ENCODE peak calls at places on chromosomes 16 and 17, in ten cellular contexts. D, Y, X, R, S, I, Z, T, O and C are unnamed samples.

GRCh38 chr17:70158180-70158579 is 11.2 kb upstream of the KCNJ2 start:
- DNase-seq in D (no peak), Y (no peak), X (no peak), R (no peak), S (no peak), I (no peak), Z (no peak), T (no peak), O (no peak), C (no peak)

GRCh38 chr17:36592316-36592710 is 634 bp downstream of the DHRS11 start:
- DNase-seq in D (peak; percentile 66), Y (peak; percentile 28), X (peak; percentile 22), R (peak; percentile 64), S (peak; percentile 51), I (peak; percentile 63), Z (peak; percentile 76), T (no peak), O (no peak), C (no peak)

GRCh38 chr16:72033437-72033836 is 20.9 kb upstream of the HP start:
- DNase-seq in D (no peak), Y (no peak), X (no peak), R (no peak), S (no peak), I (no peak), Z (no peak), T (no peak), O (no peak), C (no peak)

GRCh38 chr17:46037722-46038255 is 38.7 kb downstream of the STH start:
- DNase-seq in D (no peak), Y (no peak), X (no peak), R (no peak), S (no peak), I (no peak), Z (no peak), T (no peak), O (no peak), C (no peak)

GRCh38 chr17:81476097-81476496 is 36.5 kb downstream of the ACTG1 start:
- DNase-seq in D (no peak), Y (no peak), X (no peak), R (no peak), S (no peak), I (no peak), Z (no peak), T (no peak), O (no peak), C (no peak)

GRCh38 chr16:8905168-8905762 is 23.1 kb downstream of the LITAFD start:
- DNase-seq in D (peak; percentile 50), Y (peak; percentile 33), X (peak; percentile 29), R (peak; percentile 44), S (no peak), I (peak; percentile 69), Z (no peak), T (peak; percentile 45), O (peak; percentile 52), C (peak; percentile 19)

GRCh38 chr16:73021866-73022495 is 25.9 kb downstream of the ZFHX3 start:
- DNase-seq in D (no peak), Y (no peak), X (no peak), R (no peak), S (no peak), I (no peak), Z (no peak), T (no peak), O (no peak), C (no peak)

GRCh38 chr17:73089918-73090317 is 2.6 kb downstream of the SLC39A11 start:
- DNase-seq in D (no peak), Y (no peak), X (no peak), R (no peak), S (no peak), I (no peak), Z (no peak), T (no peak), O (no peak), C (no peak)

GRCh38 chr16:81266680-81267095 is 28.2 kb downstream of the BCO1 start:
- DNase-seq in D (no peak), Y (peak; percentile 36), X (peak; percentile 73), R (peak; percentile 64), S (no peak), I (no peak), Z (no peak), T (no peak), O (no peak), C (no peak)

DNA sequence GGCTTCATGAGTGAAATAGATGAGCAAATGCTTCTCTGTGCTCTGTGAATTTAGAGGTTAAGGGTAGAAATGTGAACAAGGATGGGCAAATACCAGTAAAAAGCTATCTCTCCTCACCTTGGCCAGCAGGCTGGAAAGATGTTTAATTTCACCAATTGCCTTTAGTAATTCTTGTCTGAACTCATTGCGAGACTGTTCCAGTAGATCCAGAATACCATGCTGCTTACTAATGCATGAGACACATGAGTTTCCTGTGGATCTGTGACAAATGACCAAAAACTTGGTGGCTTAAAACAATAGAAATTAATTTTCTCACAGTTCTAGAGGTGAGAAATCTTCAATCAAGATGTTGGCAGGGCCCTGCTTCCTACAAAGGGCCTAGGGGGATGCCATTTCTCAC is 9.3 kb upstream of the ZNF624 start:
- DNase-seq in D (no peak), Y (peak; percentile 28), X (peak; percentile 27), R (no peak), S (no peak), I (no peak), Z (no peak), T (no peak), O (peak; percentile 5), C (no peak)
- H2AFZ ChIP-seq in D (no peak overlapping the region), Y (no peak overlapping the region), X (no peak overlapping the region), R (no peak overlapping the region), S (no peak overlapping the region), I (no peak overlapping the region), Z (no peak overlapping the region), T (no peak overlapping the region), O (no peak overlapping the region), C (no peak overlapping the region)

DNA sequence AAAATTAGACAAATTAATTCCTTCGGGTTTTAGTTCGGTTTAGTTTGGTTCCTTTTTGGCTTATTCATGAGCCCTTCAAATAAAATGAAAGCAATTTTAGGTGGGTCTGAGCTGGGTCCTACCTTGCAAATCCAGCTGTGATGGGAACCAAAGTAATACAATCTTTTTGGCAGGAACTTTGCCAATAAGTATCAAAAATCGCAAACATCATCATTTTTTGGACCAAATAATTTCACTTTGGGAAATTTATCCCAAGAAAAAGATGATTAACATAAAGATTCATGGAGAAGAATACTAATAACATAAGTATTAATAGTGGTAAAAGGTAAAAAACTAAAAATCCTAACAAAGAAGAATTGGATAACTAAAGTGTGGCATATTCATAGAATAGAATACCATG is 67.8 kb upstream of the MYOCD start:
- DNase-seq in D (no peak), Y (no peak), X (no peak), R (no peak), S (no peak), I (no peak), Z (no peak), T (no peak), O (no peak), C (no peak)
- H2AFZ ChIP-seq in D (no peak overlapping the region), Y (no peak overlapping the region), X (no peak overlapping the region), R (no peak overlapping the region), S (no peak overlapping the region), I (no peak overlapping the region), Z (no peak overlapping the region), T (no peak overlapping the region), O (no peak overlapping the region), C (no peak overlapping the region)

DNA sequence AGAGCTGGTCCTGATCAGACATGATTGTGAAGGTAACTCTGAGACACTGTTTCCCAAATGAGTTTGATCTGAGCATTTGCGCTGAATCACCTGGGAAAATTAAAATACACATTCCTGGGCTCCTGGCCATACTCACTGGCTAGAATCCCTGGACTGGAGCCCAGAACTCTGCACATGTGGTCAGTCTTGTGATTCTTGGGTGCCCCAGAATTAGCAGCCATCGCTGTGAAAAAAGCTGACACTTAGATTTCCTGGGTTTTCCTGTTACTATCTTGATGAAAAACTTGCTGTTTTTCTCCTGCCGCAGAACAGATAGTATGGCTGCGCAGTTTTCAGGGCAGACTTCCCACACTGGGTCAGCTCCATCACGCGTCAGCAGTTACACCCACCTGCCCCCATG is 24.6 kb downstream of the NECAB2 start:
- DNase-seq in D (no peak), Y (peak; percentile 81), X (peak; percentile 20), R (no peak), S (no peak), I (no peak), Z (no peak), T (peak; percentile 71), O (no peak), C (no peak)
- H2AFZ ChIP-seq in D (no peak overlapping the region), Y (no peak overlapping the region), X (no peak overlapping the region), R (no peak overlapping the region), S (no peak overlapping the region), I (no peak overlapping the region), Z (no peak overlapping the region), T (peak overlapping the region; percentile 53), O (no peak overlapping the region), C (no peak overlapping the region)

GRCh38 chr17:11668633-11669032 is 70.4 kb downstream of the DNAH9 start:
- DNase-seq in D (peak; percentile 37), Y (no peak), X (no peak), R (no peak), S (no peak), I (no peak), Z (peak; percentile 76), T (no peak), O (no peak), C (no peak)
- H2AFZ ChIP-seq in D (peak overlapping the region; percentile 76), Y (no peak overlapping the region), X (no peak overlapping the region), R (no peak overlapping the region), S (no peak overlapping the region), I (no peak overlapping the region), Z (no peak overlapping the region), T (no peak overlapping the region), O (no peak overlapping the region), C (no peak overlapping the region)

DNA sequence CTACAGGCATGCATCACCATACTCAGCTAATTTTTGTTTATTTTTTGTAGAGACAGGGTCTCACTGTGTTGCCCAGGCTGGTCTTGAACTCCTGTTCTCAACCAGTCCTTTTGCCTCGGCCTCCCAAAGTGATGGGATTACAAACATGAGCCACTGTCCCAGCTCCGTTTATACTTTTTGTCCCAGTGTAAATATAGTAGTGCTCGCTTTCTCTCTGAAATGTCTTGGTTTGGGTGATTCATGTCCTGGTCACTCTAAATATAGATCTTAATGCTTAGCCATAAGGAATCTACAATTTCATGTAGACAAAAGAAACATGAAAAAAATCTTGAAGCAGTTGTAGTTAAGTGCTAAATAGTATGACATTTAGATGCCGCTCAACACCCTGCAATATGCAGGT is 126.9 kb downstream of the KATNIP start:
- DNase-seq in D (no peak), Y (peak; percentile 67), X (peak; percentile 48), R (no peak), S (no peak), I (no peak), Z (no peak), T (peak; percentile 80), O (no peak), C (no peak)
- H2AFZ ChIP-seq in D (no peak overlapping the region), Y (no peak overlapping the region), X (no peak overlapping the region), R (no peak overlapping the region), S (no peak overlapping the region), I (no peak overlapping the region), Z (no peak overlapping the region), T (peak overlapping the region; percentile 1), O (no peak overlapping the region), C (no peak overlapping the region)